ENCODE peak calls at places on chromosomes 5 and 9, in five cellular contexts. X, F, L, E and J are unnamed samples.

GRCh38 chr9:84277646-84278045 is 62.9 kb downstream of the SLC28A3 start:
- DNase-seq in L (no peak), X (no peak), F (no peak), E (peak), J (no peak)

GRCh38 chr5:126369083-126369482 is 54.1 kb upstream of the GRAMD2B start:
- DNase-seq in X (no peak), F (no peak), E (no peak), L (no peak), J (no peak)

GRCh38 chr5:171680485-171680884 is 105.1 kb upstream of the SMIM23 start:
- DNase-seq in F (no peak), E (no peak), X (no peak), L (no peak), J (no peak)

GRCh38 chr9:1505489-1505888 is 455.3 kb downstream of the DMRT2 start:
- DNase-seq in F (no peak), E (no peak), L (no peak), X (no peak), J (no peak)

GRCh38 chr9:6052520-6052919 is 37.1 kb upstream of the RANBP6 start:
- DNase-seq in E (no peak), X (no peak), F (no peak), L (no peak), J (no peak)

GRCh38 chr9:115691686-115692085 is 461.9 kb upstream of the PAPPA start:
- DNase-seq in E (peak), X (no peak), L (no peak), F (no peak), J (no peak)

GRCh38 chr5:153551537-153552079 is 61.1 kb downstream of the GRIA1 start:
- DNase-seq in L (peak), E (peak), F (no peak), X (no peak), J (peak)

GRCh38 chr5:73266309-73266708 is 93.3 kb downstream of the TMEM174 start:
- DNase-seq in X (no peak), F (no peak), E (no peak), L (no peak), J (no peak)

GRCh38 chr9:86633904-86634303 is 279.7 kb upstream of the TUT7 start:
- DNase-seq in X (no peak), F (no peak), E (no peak), L (no peak), J (no peak)

GRCh38 chr5:127442085-127442484 is 75.4 kb upstream of the PRRC1 start:
- DNase-seq in L (no peak), E (peak), F (no peak), X (no peak), J (no peak)